ENCODE peak calls at places on chromosomes 3 and 15, in eight cellular contexts. One of them, this sample, is unnamed.

GRCh38 chr15:58252586-58253323 is 114.6 kb downstream of the AQP9 start:
- DNase-seq in erythroblast: no peak
- DNase-seq in NCI-H774: no peak
- DNase-seq in stimulated activated CD4-positive, alpha-beta T cell treated with anti-CD3 and anti-CD28 coated beads, TNF-alpha, amount 100 ng/mL, for 4 hours: no peak
- DNase-seq in NCI-H1092: no peak
- DNase-seq in A549: no peak
- DNase-seq in DMS 273 treated with DMSO at 0.1 percent for 48 hours: no peak
- DNase-seq in DMS153: no peak
- DNase-seq in this sample: no peak

GRCh38 chr3:23129817-23130216 is 73.3 kb upstream of the UBE2E2 start:
- DNase-seq in NCI-H774: peak; percentile 57
- DNase-seq in A549: no peak
- DNase-seq in stimulated activated CD4-positive, alpha-beta T cell treated with anti-CD3 and anti-CD28 coated beads, TNF-alpha, amount 100 ng/mL, for 4 hours: no peak
- DNase-seq in DMS 273 treated with DMSO at 0.1 percent for 48 hours: no peak
- DNase-seq in NCI-H1092: no peak
- DNase-seq in erythroblast: no peak
- DNase-seq in DMS153: peak; percentile 77
- DNase-seq in this sample: no peak

GRCh38 chr15:32029862-32030781 is at the start of gene CHRNA7:
- DNase-seq in stimulated activated CD4-positive, alpha-beta T cell treated with anti-CD3 and anti-CD28 coated beads, TNF-alpha, amount 100 ng/mL, for 4 hours: no peak
- DNase-seq in DMS 273 treated with DMSO at 0.1 percent for 48 hours: peak; percentile 27
- DNase-seq in erythroblast: peak; percentile 58
- DNase-seq in NCI-H1092: peak; percentile 41
- DNase-seq in DMS153: peak; percentile 24
- DNase-seq in NCI-H774: peak; percentile 47
- DNase-seq in A549: peak; percentile 64
- DNase-seq in this sample: no peak

GRCh38 chr3:50423543-50423942 is 64.2 kb upstream of the TMEM115 start:
- DNase-seq in DMS153: peak; percentile 76
- DNase-seq in erythroblast: no peak
- DNase-seq in DMS 273 treated with DMSO at 0.1 percent for 48 hours: no peak
- DNase-seq in NCI-H774: peak; percentile 71
- DNase-seq in A549: no peak
- DNase-seq in NCI-H1092: peak; percentile 86
- DNase-seq in stimulated activated CD4-positive, alpha-beta T cell treated with anti-CD3 and anti-CD28 coated beads, TNF-alpha, amount 100 ng/mL, for 4 hours: no peak
- DNase-seq in this sample: no peak

GRCh38 chr3:11096266-11097135 is 57.8 kb upstream of the HRH1 start:
- DNase-seq in DMS153: no peak
- DNase-seq in NCI-H774: no peak
- DNase-seq in A549: peak; percentile 88
- DNase-seq in DMS 273 treated with DMSO at 0.1 percent for 48 hours: no peak
- DNase-seq in NCI-H1092: no peak
- DNase-seq in stimulated activated CD4-positive, alpha-beta T cell treated with anti-CD3 and anti-CD28 coated beads, TNF-alpha, amount 100 ng/mL, for 4 hours: peak; percentile 67
- DNase-seq in erythroblast: no peak
- DNase-seq in this sample: peak; percentile 25

GRCh38 chr3:160152638-160153037 is 72.6 kb upstream of the C3orf80 start:
- DNase-seq in DMS153: no peak
- DNase-seq in NCI-H1092: no peak
- DNase-seq in DMS 273 treated with DMSO at 0.1 percent for 48 hours: no peak
- DNase-seq in erythroblast: no peak
- DNase-seq in stimulated activated CD4-positive, alpha-beta T cell treated with anti-CD3 and anti-CD28 coated beads, TNF-alpha, amount 100 ng/mL, for 4 hours: no peak
- DNase-seq in A549: no peak
- DNase-seq in NCI-H774: no peak
- DNase-seq in this sample: no peak

GRCh38 chr3:172065534-172065933 is 26.2 kb downstream of the FNDC3B start:
- DNase-seq in NCI-H1092: no peak
- DNase-seq in DMS153: no peak
- DNase-seq in DMS 273 treated with DMSO at 0.1 percent for 48 hours: peak; percentile 86
- DNase-seq in stimulated activated CD4-positive, alpha-beta T cell treated with anti-CD3 and anti-CD28 coated beads, TNF-alpha, amount 100 ng/mL, for 4 hours: no peak
- DNase-seq in erythroblast: peak; percentile 82
- DNase-seq in A549: no peak
- DNase-seq in NCI-H774: no peak
- DNase-seq in this sample: no peak

GRCh38 chr3:41243183-41243582 is 43.9 kb downstream of the CTNNB1 start:
- DNase-seq in DMS153: no peak
- DNase-seq in NCI-H1092: no peak
- DNase-seq in A549: no peak
- DNase-seq in DMS 273 treated with DMSO at 0.1 percent for 48 hours: no peak
- DNase-seq in NCI-H774: no peak
- DNase-seq in erythroblast: no peak
- DNase-seq in stimulated activated CD4-positive, alpha-beta T cell treated with anti-CD3 and anti-CD28 coated beads, TNF-alpha, amount 100 ng/mL, for 4 hours: no peak
- DNase-seq in this sample: no peak

GRCh38 chr3:69197922-69198540 is 75.6 kb upstream of the LMOD3 start:
- DNase-seq in DMS 273 treated with DMSO at 0.1 percent for 48 hours: no peak
- DNase-seq in erythroblast: no peak
- DNase-seq in stimulated activated CD4-positive, alpha-beta T cell treated with anti-CD3 and anti-CD28 coated beads, TNF-alpha, amount 100 ng/mL, for 4 hours: peak; percentile 47
- DNase-seq in A549: no peak
- DNase-seq in NCI-H774: no peak
- DNase-seq in NCI-H1092: no peak
- DNase-seq in DMS153: no peak
- DNase-seq in this sample: peak; percentile 50

GRCh38 chr15:27176785-27177406 is 205.9 kb downstream of the GABRG3 start:
- DNase-seq in stimulated activated CD4-positive, alpha-beta T cell treated with anti-CD3 and anti-CD28 coated beads, TNF-alpha, amount 100 ng/mL, for 4 hours: no peak
- DNase-seq in DMS 273 treated with DMSO at 0.1 percent for 48 hours: no peak
- DNase-seq in erythroblast: no peak
- DNase-seq in NCI-H774: no peak
- DNase-seq in A549: no peak
- DNase-seq in NCI-H1092: no peak
- DNase-seq in DMS153: no peak
- DNase-seq in this sample: no peak

GRCh38 chr15:68431792-68432401 is at the start of gene ITGA11:
- DNase-seq in stimulated activated CD4-positive, alpha-beta T cell treated with anti-CD3 and anti-CD28 coated beads, TNF-alpha, amount 100 ng/mL, for 4 hours: no peak
- DNase-seq in A549: peak; percentile 66
- DNase-seq in NCI-H774: peak; percentile 21
- DNase-seq in NCI-H1092: peak; percentile 39
- DNase-seq in DMS153: no peak
- DNase-seq in erythroblast: no peak
- DNase-seq in DMS 273 treated with DMSO at 0.1 percent for 48 hours: peak; percentile 18
- DNase-seq in this sample: no peak

GRCh38 chr3:12935023-12935860 is 93.9 kb upstream of the RPL32 start:
- DNase-seq in DMS 273 treated with DMSO at 0.1 percent for 48 hours: no peak
- DNase-seq in A549: no peak
- DNase-seq in NCI-H774: no peak
- DNase-seq in erythroblast: peak; percentile 75
- DNase-seq in stimulated activated CD4-positive, alpha-beta T cell treated with anti-CD3 and anti-CD28 coated beads, TNF-alpha, amount 100 ng/mL, for 4 hours: no peak
- DNase-seq in DMS153: no peak
- DNase-seq in NCI-H1092: no peak
- DNase-seq in this sample: no peak

GRCh38 chr3:81040107-81040506 is 721.3 kb downstream of the GBE1 start:
- DNase-seq in stimulated activated CD4-positive, alpha-beta T cell treated with anti-CD3 and anti-CD28 coated beads, TNF-alpha, amount 100 ng/mL, for 4 hours: no peak
- DNase-seq in NCI-H774: no peak
- DNase-seq in DMS 273 treated with DMSO at 0.1 percent for 48 hours: no peak
- DNase-seq in NCI-H1092: no peak
- DNase-seq in DMS153: no peak
- DNase-seq in A549: no peak
- DNase-seq in erythroblast: no peak
- DNase-seq in this sample: no peak

GRCh38 chr3:112948346-112948838 is 26.5 kb downstream of the CD200R1 start:
- DNase-seq in erythroblast: no peak
- DNase-seq in NCI-H1092: no peak
- DNase-seq in DMS 273 treated with DMSO at 0.1 percent for 48 hours: no peak
- DNase-seq in stimulated activated CD4-positive, alpha-beta T cell treated with anti-CD3 and anti-CD28 coated beads, TNF-alpha, amount 100 ng/mL, for 4 hours: no peak
- DNase-seq in A549: no peak
- DNase-seq in DMS153: no peak
- DNase-seq in NCI-H774: no peak
- DNase-seq in this sample: no peak

GRCh38 chr3:18426597-18426996 is 1.5 kb upstream of the SATB1 start:
- DNase-seq in stimulated activated CD4-positive, alpha-beta T cell treated with anti-CD3 and anti-CD28 coated beads, TNF-alpha, amount 100 ng/mL, for 4 hours: no peak
- DNase-seq in NCI-H774: no peak
- DNase-seq in NCI-H1092: no peak
- DNase-seq in DMS 273 treated with DMSO at 0.1 percent for 48 hours: no peak
- DNase-seq in erythroblast: no peak
- DNase-seq in DMS153: no peak
- DNase-seq in A549: no peak
- DNase-seq in this sample: no peak

GRCh38 chr15:88630141-88630721 is 8.6 kb upstream of the ISG20 start:
- DNase-seq in DMS 273 treated with DMSO at 0.1 percent for 48 hours: no peak
- DNase-seq in NCI-H1092: no peak
- DNase-seq in A549: no peak
- DNase-seq in erythroblast: peak; percentile 22
- DNase-seq in NCI-H774: no peak
- DNase-seq in stimulated activated CD4-positive, alpha-beta T cell treated with anti-CD3 and anti-CD28 coated beads, TNF-alpha, amount 100 ng/mL, for 4 hours: no peak
- DNase-seq in DMS153: no peak
- DNase-seq in this sample: no peak

GRCh38 chr3:126971891-126972351 is 11.0 kb upstream of the PLXNA1 start:
- DNase-seq in NCI-H774: no peak
- DNase-seq in erythroblast: no peak
- DNase-seq in DMS 273 treated with DMSO at 0.1 percent for 48 hours: no peak
- DNase-seq in A549: no peak
- DNase-seq in DMS153: no peak
- DNase-seq in stimulated activated CD4-positive, alpha-beta T cell treated with anti-CD3 and anti-CD28 coated beads, TNF-alpha, amount 100 ng/mL, for 4 hours: no peak
- DNase-seq in NCI-H1092: no peak
- DNase-seq in this sample: no peak

GRCh38 chr3:168984872-168985271 is 678.6 kb downstream of the MECOM start:
- DNase-seq in DMS153: no peak
- DNase-seq in NCI-H774: no peak
- DNase-seq in DMS 273 treated with DMSO at 0.1 percent for 48 hours: no peak
- DNase-seq in A549: no peak
- DNase-seq in NCI-H1092: no peak
- DNase-seq in erythroblast: no peak
- DNase-seq in stimulated activated CD4-positive, alpha-beta T cell treated with anti-CD3 and anti-CD28 coated beads, TNF-alpha, amount 100 ng/mL, for 4 hours: no peak
- DNase-seq in this sample: no peak

GRCh38 chr3:31035681-31036080 is 141.2 kb upstream of the GADL1 start:
- DNase-seq in DMS 273 treated with DMSO at 0.1 percent for 48 hours: no peak
- DNase-seq in stimulated activated CD4-positive, alpha-beta T cell treated with anti-CD3 and anti-CD28 coated beads, TNF-alpha, amount 100 ng/mL, for 4 hours: no peak
- DNase-seq in DMS153: no peak
- DNase-seq in erythroblast: no peak
- DNase-seq in NCI-H1092: no peak
- DNase-seq in A549: no peak
- DNase-seq in NCI-H774: no peak
- DNase-seq in this sample: no peak

GRCh38 chr3:193040836-193041672 is 123.4 kb upstream of the MB21D2 start:
- DNase-seq in DMS 273 treated with DMSO at 0.1 percent for 48 hours: peak; percentile 48
- DNase-seq in NCI-H1092: peak; percentile 38
- DNase-seq in stimulated activated CD4-positive, alpha-beta T cell treated with anti-CD3 and anti-CD28 coated beads, TNF-alpha, amount 100 ng/mL, for 4 hours: no peak
- DNase-seq in erythroblast: peak; percentile 5
- DNase-seq in DMS153: peak; percentile 56
- DNase-seq in A549: peak; percentile 15
- DNase-seq in NCI-H774: peak; percentile 80
- DNase-seq in this sample: no peak

This sample was measured in activated T-cell treated with anti-CD3 and anti-CD28 coated beads, Interleukin-2, amount 50 U/mL, for 1 hour.